ENCODE peak calls at places on chromosomes 6 and 20, in seven cellular contexts. E is NB4, Y is kidney epithelial cell, J is astrocyte of the spinal cord, N is fibroblast of lung, I is Panc1, Z is heart right ventricle. V is an unnamed sample.
A peak's percentile ranks its signal among the peaks of the same experiment; 100 is the strongest.

GRCh38 chr20:63381781-63382431 is 20.8 kb upstream of the CHRNA4 start:
- DNase-seq in E (peak; percentile 25), Y (no peak), J (no peak), N (no peak), I (peak; percentile 5), Z (no peak), V (no peak)

GRCh38 chr20:49435639-49436038 is 46.8 kb downstream of the KCNB1 start:
- DNase-seq in E (no peak), Y (no peak), J (no peak), N (no peak), I (no peak), Z (no peak), V (no peak)

GRCh38 chr6:103456652-103457051 is 1403.1 kb downstream of the HACE1 start:
- DNase-seq in E (no peak), Y (no peak), J (no peak), N (no peak), I (no peak), Z (no peak), V (no peak)

GRCh38 chr6:163745566-163746400 is 331.3 kb downstream of the QKI start:
- DNase-seq in E (no peak), Y (peak; percentile 91), J (peak; percentile 84), N (peak; percentile 50), I (peak; percentile 10), Z (peak; percentile 71), V (no peak)

GRCh38 chr20:32116079-32116521 is 6.6 kb downstream of the TM9SF4 start:
- DNase-seq in E (no peak), Y (no peak), J (peak; percentile 35), N (no peak), I (no peak), Z (no peak), V (no peak)

GRCh38 chr6:13251242-13251641 is 77.1 kb downstream of the TBC1D7 start:
- DNase-seq in E (no peak), Y (no peak), J (no peak), N (no peak), I (no peak), Z (no peak), V (no peak)

GRCh38 chr6:121838842-121839241 is 403.4 kb downstream of the GJA1 start:
- DNase-seq in E (peak; percentile 29), Y (peak; percentile 55), J (peak; percentile 88), N (peak; percentile 74), I (no peak), Z (peak; percentile 66), V (peak; percentile 3)

GRCh38 chr6:80163754-80164187 is 57.3 kb downstream of the BCKDHB start:
- DNase-seq in E (peak; percentile 66), Y (peak; percentile 47), J (peak; percentile 82), N (peak; percentile 77), I (peak; percentile 85), Z (no peak), V (peak; percentile 45)

GRCh38 chr6:33197431-33198048 is 2.9 kb downstream of the RXRB start:
- DNase-seq in E (peak; percentile 74), Y (no peak), J (peak; percentile 54), N (peak; percentile 72), I (no peak), Z (peak; percentile 38), V (peak; percentile 59)

GRCh38 chr6:32668226-32668747 is 1.8 kb upstream of the HLA-DQB1 start:
- DNase-seq in E (no peak), Y (no peak), J (no peak), N (no peak), I (no peak), Z (peak; percentile 78), V (peak; percentile 94)

GRCh38 chr6:90413867-90414266 is 117.2 kb upstream of the BACH2 start:
- DNase-seq in E (no peak), Y (no peak), J (peak; percentile 42), N (peak; percentile 53), I (no peak), Z (peak; percentile 28), V (peak; percentile 41)

GRCh38 chr6:116113386-116113785 is 12.5 kb downstream of the COL10A1 start:
- DNase-seq in E (no peak), Y (no peak), J (no peak), N (no peak), I (no peak), Z (no peak), V (no peak)

GRCh38 chr20:6008254-6008653 is 45.6 kb downstream of the LRRN4 start:
- DNase-seq in E (peak; percentile 90), Y (peak; percentile 79), J (peak; percentile 88), N (peak; percentile 97), I (no peak), Z (peak; percentile 22), V (no peak)

GRCh38 chr20:25280051-25280573 is 32.2 kb downstream of the PYGB start:
- DNase-seq in E (no peak), Y (no peak), J (no peak), N (no peak), I (no peak), Z (peak; percentile 3), V (no peak)

GRCh38 chr6:36333889-36334288 is 2.8 kb downstream of the BNIP5 start:
- DNase-seq in E (no peak), Y (no peak), J (no peak), N (no peak), I (no peak), Z (no peak), V (no peak)

GRCh38 chr20:35635652-35636051 is 20.0 kb downstream of the SPAG4 start:
- DNase-seq in E (no peak), Y (no peak), J (no peak), N (no peak), I (no peak), Z (no peak), V (no peak)

GRCh38 chr6:132491303-132491702 is 21.6 kb downstream of the STX7 start:
- DNase-seq in E (no peak), Y (no peak), J (peak; percentile 49), N (peak; percentile 32), I (no peak), Z (peak; percentile 36), V (peak; percentile 54)

GRCh38 chr20:30485331-30486102 is 771.9 kb upstream of the DEFB115 start:
- DNase-seq in E (no peak), Y (no peak), J (no peak), N (no peak), I (no peak), Z (no peak), V (no peak)

GRCh38 chr6:134007077-134007476 is 45.3 kb downstream of the SLC2A12 start:
- DNase-seq in E (no peak), Y (no peak), J (no peak), N (no peak), I (no peak), Z (no peak), V (no peak)

GRCh38 chr6:45609141-45609638 is 231.5 kb upstream of the SUPT3H start:
- DNase-seq in E (peak; percentile 24), Y (peak; percentile 76), J (peak; percentile 79), N (peak; percentile 96), I (no peak), Z (no peak), V (no peak)

GRCh38 chr20:36128463-36129176 is 25.9 kb upstream of the EPB41L1 start:
- DNase-seq in E (peak; percentile 52), Y (peak; percentile 60), J (peak; percentile 31), N (peak; percentile 89), I (peak; percentile 32), Z (no peak), V (no peak)

GRCh38 chr6:14091329-14091978 is 26.1 kb upstream of the CD83 start:
- DNase-seq in E (no peak), Y (no peak), J (no peak), N (no peak), I (no peak), Z (no peak), V (peak; percentile 59)

GRCh38 chr20:42483694-42484303 is 705.9 kb downstream of the PTPRT start:
- DNase-seq in E (peak; percentile 53), Y (no peak), J (no peak), N (no peak), I (no peak), Z (no peak), V (peak; percentile 20)

GRCh38 chr20:57231951-57232428 is 34.5 kb downstream of the BMP7 start:
- DNase-seq in E (no peak), Y (no peak), J (no peak), N (no peak), I (no peak), Z (no peak), V (no peak)

GRCh38 chr6:137638926-137639706 is 144.9 kb upstream of the OLIG3 start:
- DNase-seq in E (no peak), Y (no peak), J (peak; percentile 26), N (no peak), I (no peak), Z (no peak), V (peak; percentile 52)

GRCh38 chr6:41013473-41014153 is 25.4 kb downstream of the UNC5CL start:
- DNase-seq in E (no peak), Y (no peak), J (no peak), N (no peak), I (no peak), Z (no peak), V (no peak)

GRCh38 chr6:77461796-77462195 is 1.5 kb downstream of the HTR1B start:
- DNase-seq in E (no peak), Y (no peak), J (no peak), N (no peak), I (no peak), Z (no peak), V (no peak)
- H3K4me3 ChIP-seq in E (no peak overlapping the region), Y (no peak overlapping the region), J (peak overlapping the region; percentile 57), N (peak overlapping the region; percentile 61), I (peak overlapping the region; percentile 68), Z (no peak overlapping the region), V (no peak overlapping the region)

GRCh38 chr6:152669894-152670293 is 27.8 kb upstream of the MYCT1 start:
- DNase-seq in E (peak; percentile 33), Y (no peak), J (peak; percentile 49), N (peak; percentile 55), I (no peak), Z (no peak), V (peak; percentile 37)
- TF ChIP-seq CTCF in E (no peak), Y (peak; percentile 20), J (peak; percentile 41), N (no peak), I (peak; percentile 41), Z (peak; percentile 28), V (peak; percentile 23)

GRCh38 chr6:6006428-6007310 is at the start of gene NRN1:
- DNase-seq in E (no peak), Y (no peak), J (peak; percentile 23), N (no peak), I (no peak), Z (peak; percentile 29), V (peak; percentile 21)

GRCh38 chr6:6005467-6006427 is 978 bp downstream of the NRN1 start:
- DNase-seq in E (no peak), Y (no peak), J (no peak), N (no peak), I (no peak), Z (no peak), V (no peak)

GRCh38 chr6:6008114-6008647 is 1.5 kb upstream of the NRN1 start:
- DNase-seq in E (no peak), Y (no peak), J (no peak), N (no peak), I (no peak), Z (no peak), V (no peak)

GRCh38 chr6:6007311-6008113 is 787 bp upstream of the NRN1 start:
- DNase-seq in E (peak; percentile 65), Y (no peak), J (no peak), N (no peak), I (no peak), Z (peak; percentile 38), V (peak; percentile 53)

GRCh38 chr6:6008648-6009421 is 2.1 kb upstream of the NRN1 start:
- DNase-seq in E (peak; percentile 88), Y (peak; percentile 18), J (peak; percentile 66), N (no peak), I (no peak), Z (peak; percentile 76), V (peak; percentile 81)
- H3K4me3 ChIP-seq in E (peak overlapping the region; percentile 62), Y (peak overlapping the region; percentile 40), J (peak overlapping the region; percentile 40), N (peak overlapping the region; percentile 45), I (peak overlapping the region; percentile 41), Z (peak overlapping the region; percentile 66), V (peak overlapping the region; percentile 80)

GRCh38 chr6:16739329-16739801 is 21.9 kb downstream of the ATXN1 start:
- DNase-seq in E (no peak), Y (peak; percentile 93), J (peak; percentile 85), N (no peak), I (no peak), Z (no peak), V (no peak)
- TF ChIP-seq CTCF in E (no peak), Y (peak; percentile 31), J (peak; percentile 13), N (no peak), I (peak; percentile 6), Z (no peak), V (no peak)